ENCODE peak calls at places on chromosomes 16 and 17, in six cellular contexts. One of them, this sample, is unnamed.
A peak's percentile ranks its signal among the peaks of the same experiment; 100 is the strongest.

GRCh38 chr16:84496991-84497390 is 7.5 kb downstream of the MEAK7 start:
- DNase-seq in PC-3: no peak
- DNase-seq in AG04450: no peak
- DNase-seq in brain microvascular endothelial cell: no peak
- DNase-seq in naive thymus-derived CD4-positive, alpha-beta T cell: no peak
- DNase-seq in skeletal muscle cell: no peak
- DNase-seq in this sample: no peak

GRCh38 chr17:47275245-47275984 is 21.8 kb downstream of the ITGB3 start:
- DNase-seq in skeletal muscle cell: peak; percentile 76
- DNase-seq in AG04450: peak; percentile 83
- DNase-seq in naive thymus-derived CD4-positive, alpha-beta T cell: no peak
- DNase-seq in brain microvascular endothelial cell: peak; percentile 50
- DNase-seq in PC-3: peak; percentile 95
- DNase-seq in this sample: peak; percentile 86

GRCh38 chr16:88897696-88898425 is 31.4 kb upstream of the PABPN1L start:
- DNase-seq in PC-3: no peak
- DNase-seq in naive thymus-derived CD4-positive, alpha-beta T cell: no peak
- DNase-seq in brain microvascular endothelial cell: no peak
- DNase-seq in skeletal muscle cell: no peak
- DNase-seq in AG04450: no peak
- DNase-seq in this sample: no peak

GRCh38 chr16:2755158-2755557 is 2.7 kb downstream of the SRRM2 start:
- DNase-seq in naive thymus-derived CD4-positive, alpha-beta T cell: no peak
- DNase-seq in brain microvascular endothelial cell: no peak
- DNase-seq in skeletal muscle cell: no peak
- DNase-seq in PC-3: no peak
- DNase-seq in AG04450: no peak
- DNase-seq in this sample: no peak

GRCh38 chr16:67158637-67159600 is 790 bp downstream of the TRADD start:
- DNase-seq in AG04450: no peak
- DNase-seq in skeletal muscle cell: no peak
- DNase-seq in PC-3: peak; percentile 49
- DNase-seq in brain microvascular endothelial cell: no peak
- DNase-seq in naive thymus-derived CD4-positive, alpha-beta T cell: peak; percentile 72
- DNase-seq in this sample: no peak

GRCh38 chr17:8312251-8312650 is 2.2 kb downstream of the ARHGEF15 start:
- DNase-seq in naive thymus-derived CD4-positive, alpha-beta T cell: no peak
- DNase-seq in PC-3: no peak
- DNase-seq in brain microvascular endothelial cell: no peak
- DNase-seq in skeletal muscle cell: no peak
- DNase-seq in AG04450: no peak
- DNase-seq in this sample: no peak

GRCh38 chr17:4594406-4595349 is 10.3 kb downstream of the SMTNL2 start:
- DNase-seq in PC-3: no peak
- DNase-seq in AG04450: no peak
- DNase-seq in naive thymus-derived CD4-positive, alpha-beta T cell: peak; percentile 22
- DNase-seq in brain microvascular endothelial cell: no peak
- DNase-seq in skeletal muscle cell: no peak
- DNase-seq in this sample: no peak

GRCh38 chr17:15363702-15364101 is 22.3 kb upstream of the TEKT3 start:
- DNase-seq in AG04450: no peak
- DNase-seq in skeletal muscle cell: no peak
- DNase-seq in naive thymus-derived CD4-positive, alpha-beta T cell: no peak
- DNase-seq in PC-3: no peak
- DNase-seq in brain microvascular endothelial cell: no peak
- DNase-seq in this sample: no peak

GRCh38 chr16:66705790-66706505 is 9.4 kb upstream of the CMTM4 start:
- DNase-seq in AG04450: no peak
- DNase-seq in brain microvascular endothelial cell: peak; percentile 30
- DNase-seq in skeletal muscle cell: no peak
- DNase-seq in PC-3: no peak
- DNase-seq in naive thymus-derived CD4-positive, alpha-beta T cell: no peak
- DNase-seq in this sample: peak; percentile 60

GRCh38 chr17:273994-274832 is 78.4 kb downstream of the RPH3AL start:
- DNase-seq in brain microvascular endothelial cell: no peak
- DNase-seq in AG04450: no peak
- DNase-seq in PC-3: no peak
- DNase-seq in naive thymus-derived CD4-positive, alpha-beta T cell: no peak
- DNase-seq in skeletal muscle cell: no peak
- DNase-seq in this sample: no peak

GRCh38 chr16:2842340-2843000 is 12.4 kb downstream of the ZG16B start:
- DNase-seq in skeletal muscle cell: no peak
- DNase-seq in brain microvascular endothelial cell: no peak
- DNase-seq in naive thymus-derived CD4-positive, alpha-beta T cell: peak; percentile 41
- DNase-seq in PC-3: no peak
- DNase-seq in AG04450: no peak
- DNase-seq in this sample: peak; percentile 42

GRCh38 chr17:68207651-68208253 is 40.1 kb upstream of the AMZ2 start:
- DNase-seq in brain microvascular endothelial cell: no peak
- DNase-seq in skeletal muscle cell: no peak
- DNase-seq in AG04450: no peak
- DNase-seq in PC-3: no peak
- DNase-seq in naive thymus-derived CD4-positive, alpha-beta T cell: no peak
- DNase-seq in this sample: no peak

GRCh38 chr17:6548578-6549330 is 7.6 kb downstream of the PITPNM3 start:
- DNase-seq in PC-3: peak; percentile 46
- DNase-seq in brain microvascular endothelial cell: no peak
- DNase-seq in skeletal muscle cell: no peak
- DNase-seq in naive thymus-derived CD4-positive, alpha-beta T cell: peak; percentile 39
- DNase-seq in AG04450: no peak
- DNase-seq in this sample: no peak

GRCh38 chr17:40268141-40268712 is 19.5 kb upstream of the CDC6 start:
- DNase-seq in AG04450: no peak
- DNase-seq in naive thymus-derived CD4-positive, alpha-beta T cell: no peak
- DNase-seq in PC-3: no peak
- DNase-seq in skeletal muscle cell: no peak
- DNase-seq in brain microvascular endothelial cell: no peak
- DNase-seq in this sample: no peak

GRCh38 chr17:30827082-30827481 is 2.6 kb upstream of the CRLF3 start:
- DNase-seq in naive thymus-derived CD4-positive, alpha-beta T cell: no peak
- DNase-seq in brain microvascular endothelial cell: no peak
- DNase-seq in PC-3: no peak
- DNase-seq in AG04450: no peak
- DNase-seq in skeletal muscle cell: no peak
- DNase-seq in this sample: no peak

GRCh38 chr16:9713151-9713550 is 469.1 kb downstream of the GRIN2A start:
- DNase-seq in naive thymus-derived CD4-positive, alpha-beta T cell: no peak
- DNase-seq in AG04450: no peak
- DNase-seq in skeletal muscle cell: no peak
- DNase-seq in PC-3: no peak
- DNase-seq in brain microvascular endothelial cell: no peak
- DNase-seq in this sample: no peak

GRCh38 chr16:61814716-61815347 is 221.4 kb downstream of the CDH8 start:
- DNase-seq in PC-3: no peak
- DNase-seq in skeletal muscle cell: no peak
- DNase-seq in brain microvascular endothelial cell: no peak
- DNase-seq in AG04450: no peak
- DNase-seq in naive thymus-derived CD4-positive, alpha-beta T cell: no peak
- DNase-seq in this sample: no peak

GRCh38 chr16:50263940-50264929 is 2.1 kb upstream of the ADCY7 start:
- DNase-seq in AG04450: peak; percentile 8
- DNase-seq in skeletal muscle cell: no peak
- DNase-seq in brain microvascular endothelial cell: no peak
- DNase-seq in naive thymus-derived CD4-positive, alpha-beta T cell: no peak
- DNase-seq in PC-3: peak; percentile 63
- DNase-seq in this sample: peak; percentile 53

GRCh38 chr17:67942810-67943209 is 53.5 kb downstream of the C17orf58 start:
- DNase-seq in naive thymus-derived CD4-positive, alpha-beta T cell: no peak
- DNase-seq in AG04450: no peak
- DNase-seq in PC-3: peak; percentile 75
- DNase-seq in brain microvascular endothelial cell: no peak
- DNase-seq in skeletal muscle cell: no peak
- DNase-seq in this sample: peak; percentile 31

GRCh38 chr16:20300312-20301097 is 26.8 kb downstream of the GP2 start:
- DNase-seq in naive thymus-derived CD4-positive, alpha-beta T cell: peak; percentile 3
- DNase-seq in PC-3: peak; percentile 59
- DNase-seq in AG04450: no peak
- DNase-seq in skeletal muscle cell: peak; percentile 6
- DNase-seq in brain microvascular endothelial cell: peak; percentile 34
- DNase-seq in this sample: peak; percentile 58

GRCh38 chr17:57035971-57036481 is 49.0 kb upstream of the AKAP1 start:
- DNase-seq in AG04450: no peak
- DNase-seq in PC-3: peak; percentile 66
- DNase-seq in skeletal muscle cell: no peak
- DNase-seq in brain microvascular endothelial cell: no peak
- DNase-seq in naive thymus-derived CD4-positive, alpha-beta T cell: no peak
- DNase-seq in this sample: no peak

GRCh38 chr16:83561876-83562275 is 245.9 kb upstream of the HSBP1 start:
- DNase-seq in naive thymus-derived CD4-positive, alpha-beta T cell: no peak
- DNase-seq in PC-3: peak; percentile 10
- DNase-seq in skeletal muscle cell: no peak
- DNase-seq in AG04450: no peak
- DNase-seq in brain microvascular endothelial cell: peak; percentile 40
- DNase-seq in this sample: peak; percentile 36

GRCh38 chr17:9273334-9274118 is 252.2 kb downstream of the NTN1 start:
- DNase-seq in PC-3: no peak
- DNase-seq in AG04450: peak; percentile 43
- DNase-seq in skeletal muscle cell: peak; percentile 52
- DNase-seq in naive thymus-derived CD4-positive, alpha-beta T cell: no peak
- DNase-seq in brain microvascular endothelial cell: no peak
- DNase-seq in this sample: no peak

DNA sequence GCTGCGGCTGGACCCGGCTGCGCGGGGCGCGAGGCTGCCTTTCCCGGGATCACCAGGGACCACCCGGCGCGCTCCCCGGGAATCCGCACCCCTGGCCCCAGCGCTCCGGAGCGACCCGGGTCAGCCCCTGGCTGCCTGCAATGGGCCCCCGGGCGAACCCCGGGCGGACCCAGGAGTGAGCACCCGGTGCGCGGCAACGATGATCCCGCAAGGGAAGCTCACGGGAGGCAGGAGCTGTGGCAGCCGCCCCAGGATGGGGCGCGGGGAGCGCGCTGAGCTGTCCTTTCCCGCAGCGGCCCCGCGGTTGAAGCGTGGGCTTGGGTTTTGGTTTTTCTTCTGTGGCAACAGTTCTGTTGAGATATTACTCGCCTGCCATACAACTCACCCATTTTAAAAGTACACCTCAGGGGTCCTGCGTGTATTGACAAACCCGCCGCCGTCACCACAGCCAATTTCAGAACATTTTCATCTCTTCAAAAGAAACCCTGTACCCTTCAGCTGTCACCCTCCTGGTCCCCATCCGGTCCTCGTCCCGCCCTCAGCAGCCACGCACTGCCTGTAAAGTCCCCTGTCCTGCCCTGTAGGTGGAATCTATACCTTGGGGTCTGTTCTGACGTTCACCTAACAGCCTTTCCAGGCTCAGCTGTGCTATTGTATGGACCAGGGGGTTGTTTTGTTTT is 12.8 kb downstream of the CHMP6 start:
- DNase-seq in skeletal muscle cell: no peak
- DNase-seq in AG04450: no peak
- DNase-seq in PC-3: no peak
- DNase-seq in naive thymus-derived CD4-positive, alpha-beta T cell: peak; percentile 37
- DNase-seq in brain microvascular endothelial cell: no peak
- DNase-seq in this sample: no peak
- H3K4me3 ChIP-seq in skeletal muscle cell: peak overlapping the region; percentile 30
- H3K4me3 ChIP-seq in AG04450: peak overlapping the region; percentile 38
- H3K4me3 ChIP-seq in PC-3: no peak overlapping the region
- H3K4me3 ChIP-seq in naive thymus-derived CD4-positive, alpha-beta T cell: no peak overlapping the region
- H3K4me3 ChIP-seq in brain microvascular endothelial cell: no peak overlapping the region
- H3K4me3 ChIP-seq in this sample: no peak overlapping the region

GRCh38 chr17:72394531-72394930 is 273.7 kb downstream of the SOX9 start:
- DNase-seq in skeletal muscle cell: no peak
- DNase-seq in AG04450: no peak
- DNase-seq in PC-3: peak; percentile 69
- DNase-seq in brain microvascular endothelial cell: no peak
- DNase-seq in naive thymus-derived CD4-positive, alpha-beta T cell: no peak
- DNase-seq in this sample: no peak

GRCh38 chr17:72393553-72393952 is 272.7 kb downstream of the SOX9 start:
- DNase-seq in brain microvascular endothelial cell: peak; percentile 76
- DNase-seq in PC-3: peak; percentile 95
- DNase-seq in AG04450: peak; percentile 60
- DNase-seq in naive thymus-derived CD4-positive, alpha-beta T cell: no peak
- DNase-seq in skeletal muscle cell: no peak
- DNase-seq in this sample: peak; percentile 39

GRCh38 chr17:72388765-72389473 is 268.1 kb downstream of the SOX9 start:
- DNase-seq in naive thymus-derived CD4-positive, alpha-beta T cell: no peak
- DNase-seq in AG04450: no peak
- DNase-seq in brain microvascular endothelial cell: no peak
- DNase-seq in PC-3: peak; percentile 89
- DNase-seq in skeletal muscle cell: no peak
- DNase-seq in this sample: no peak

GRCh38 chr17:72390675-72391501 is 270.1 kb downstream of the SOX9 start:
- DNase-seq in PC-3: peak; percentile 97
- DNase-seq in brain microvascular endothelial cell: peak; percentile 70
- DNase-seq in naive thymus-derived CD4-positive, alpha-beta T cell: no peak
- DNase-seq in AG04450: no peak
- DNase-seq in skeletal muscle cell: no peak
- DNase-seq in this sample: no peak

DNA sequence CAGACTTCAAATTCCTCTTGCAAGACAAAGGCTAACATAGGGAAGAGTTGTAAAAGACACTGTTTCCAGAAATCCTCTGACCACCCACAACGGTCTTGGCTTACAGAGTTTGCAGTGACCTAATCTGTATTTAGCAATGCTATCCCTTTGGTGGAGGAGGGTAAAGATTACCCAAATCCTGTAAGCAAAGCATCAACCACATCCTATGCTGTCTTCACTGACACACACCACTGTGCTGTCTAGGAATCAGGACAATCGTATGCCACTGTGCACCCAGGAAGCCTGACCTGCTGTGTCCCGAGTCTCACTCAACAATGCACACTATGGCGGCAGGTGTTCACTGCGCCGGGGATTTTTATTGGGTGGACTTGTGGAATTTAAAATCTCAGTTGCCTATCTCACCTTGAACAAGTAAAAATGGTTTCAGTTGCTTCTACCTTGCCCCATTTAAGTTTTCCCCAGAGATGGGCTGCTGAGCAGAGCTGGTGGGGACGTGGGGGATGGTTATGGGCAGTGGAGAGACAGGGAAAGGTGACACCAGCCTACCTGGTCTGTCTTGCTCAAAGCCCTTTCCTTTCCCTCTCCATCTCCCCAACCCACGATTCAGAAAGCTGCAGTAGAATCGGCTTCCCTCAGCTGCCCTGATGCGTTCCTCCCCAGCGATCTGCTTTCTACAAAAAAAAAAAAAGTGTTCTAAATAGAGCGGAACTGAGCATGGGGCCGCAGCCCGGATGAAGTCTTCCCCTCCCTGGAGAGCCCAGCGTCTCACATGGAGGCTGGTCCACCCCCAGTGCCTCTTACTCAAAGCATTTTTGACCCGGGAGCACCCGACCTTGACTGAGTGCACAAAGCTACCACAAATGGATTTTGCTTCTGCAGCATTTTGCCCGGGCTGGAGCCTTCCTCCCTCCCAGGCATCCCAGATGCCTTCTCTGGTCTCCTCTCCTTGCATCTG is 271.5 kb downstream of the SOX9 start:
- DNase-seq in skeletal muscle cell: peak; percentile 87
- DNase-seq in PC-3: peak; percentile 86
- DNase-seq in AG04450: peak; percentile 73
- DNase-seq in brain microvascular endothelial cell: peak; percentile 57
- DNase-seq in naive thymus-derived CD4-positive, alpha-beta T cell: no peak
- DNase-seq in this sample: peak; percentile 75
- H3K4me3 ChIP-seq in skeletal muscle cell: no peak overlapping the region
- H3K4me3 ChIP-seq in PC-3: no peak overlapping the region
- H3K4me3 ChIP-seq in AG04450: no peak overlapping the region
- H3K4me3 ChIP-seq in brain microvascular endothelial cell: no peak overlapping the region
- H3K4me3 ChIP-seq in naive thymus-derived CD4-positive, alpha-beta T cell: no peak overlapping the region
- H3K4me3 ChIP-seq in this sample: no peak overlapping the region

GRCh38 chr17:29571883-29572681 is 3.6 kb downstream of the TP53I13 start:
- DNase-seq in brain microvascular endothelial cell: no peak
- DNase-seq in skeletal muscle cell: no peak
- DNase-seq in AG04450: no peak
- DNase-seq in PC-3: no peak
- DNase-seq in naive thymus-derived CD4-positive, alpha-beta T cell: no peak
- DNase-seq in this sample: no peak
- H3K4me3 ChIP-seq in brain microvascular endothelial cell: peak overlapping the region; percentile 27
- H3K4me3 ChIP-seq in skeletal muscle cell: no peak overlapping the region
- H3K4me3 ChIP-seq in AG04450: peak overlapping the region; percentile 7
- H3K4me3 ChIP-seq in PC-3: no peak overlapping the region
- H3K4me3 ChIP-seq in naive thymus-derived CD4-positive, alpha-beta T cell: no peak overlapping the region
- H3K4me3 ChIP-seq in this sample: no peak overlapping the region

GRCh38 chr17:58082341-58082869 is 814 bp upstream of the DYNLL2 start:
- DNase-seq in brain microvascular endothelial cell: no peak
- DNase-seq in AG04450: no peak
- DNase-seq in naive thymus-derived CD4-positive, alpha-beta T cell: no peak
- DNase-seq in skeletal muscle cell: no peak
- DNase-seq in PC-3: no peak
- DNase-seq in this sample: no peak
- H3K4me3 ChIP-seq in brain microvascular endothelial cell: no peak overlapping the region
- H3K4me3 ChIP-seq in AG04450: peak overlapping the region; percentile 43
- H3K4me3 ChIP-seq in naive thymus-derived CD4-positive, alpha-beta T cell: peak overlapping the region; percentile 49
- H3K4me3 ChIP-seq in skeletal muscle cell: peak overlapping the region; percentile 32
- H3K4me3 ChIP-seq in PC-3: peak overlapping the region; percentile 46
- H3K4me3 ChIP-seq in this sample: peak overlapping the region; percentile 35

This sample was measured in cardiac fibroblast.